ENCODE peak calls at places on chromosomes 16 and 17, in seven cellular contexts. C is CD8-positive, alpha-beta memory T cell; O is ecto neural progenitor cell; E is adrenal gland; M is body of pancreas; J is tibial artery; F is cardiac muscle cell. V is an unnamed sample.

GRCh38 chr16:30416047-30416603 is 8.7 kb downstream of the ZNF771 start:
- DNase-seq in F (no peak), J (no peak), M (no peak), E (no peak), O (no peak), C (no peak), V (no peak)

GRCh38 chr17:72334205-72334604 is 213.4 kb downstream of the SOX9 start:
- DNase-seq in C (no peak), E (no peak), J (no peak), F (peak; percentile 33), O (no peak), M (no peak), V (no peak)

GRCh38 chr17:76337413-76337777 is 16.3 kb downstream of the PRPSAP1 start:
- DNase-seq in J (no peak), O (no peak), M (no peak), F (no peak), E (no peak), C (no peak), V (no peak)

GRCh38 chr17:83183150-83183820 is 103.9 kb downstream of the METRNL start:
- DNase-seq in M (no peak), O (peak; percentile 43), J (no peak), E (peak; percentile 11), F (peak; percentile 29), C (no peak), V (no peak)

GRCh38 chr17:27256225-27257030 is 37.5 kb upstream of the WSB1 start:
- DNase-seq in M (no peak), F (peak; percentile 88), J (no peak), O (no peak), C (no peak), E (no peak), V (no peak)

GRCh38 chr17:50806141-50806643 is 29.2 kb upstream of the WFIKKN2 start:
- DNase-seq in F (peak; percentile 60), E (no peak), O (no peak), M (peak; percentile 73), C (peak; percentile 29), J (no peak), V (no peak)

GRCh38 chr16:85898521-85899442 is at the start of gene IRF8:
- DNase-seq in M (peak; percentile 69), O (peak; percentile 88), J (peak; percentile 44), E (peak; percentile 59), C (peak; percentile 68), F (peak; percentile 81), V (no peak)

GRCh38 chr17:38559025-38559879 is 46.5 kb downstream of the SRCIN1 start:
- DNase-seq in C (peak; percentile 94), M (peak; percentile 95), O (peak; percentile 97), F (peak; percentile 87), E (peak; percentile 68), J (peak; percentile 73), V (peak; percentile 81)

GRCh38 chr16:3525951-3526350 is 25.1 kb downstream of the CLUAP1 start:
- DNase-seq in O (no peak), E (no peak), F (no peak), M (no peak), J (no peak), C (no peak), V (no peak)